ENCODE peak calls at places on chromosomes 13 and 19, in five cellular contexts. F is stomach, L is body of pancreas, U is tibial nerve, M is Peyer's patch. Q is an unnamed sample. For H3K9me3, the result is how much of the 10 kb centered on the place peaks cover.

GRCh38 chr19:8089664-8090601 is 37.4 kb downstream of the CCL25 start:
- DNase-seq in F (no peak), L (no peak), U (no peak), M (no peak), Q (no peak)

GRCh38 chr13:103883152-103883551 is 816.9 kb upstream of the SLC10A2 start:
- DNase-seq in F (peak), L (peak), U (peak), M (peak), Q (peak)

GRCh38 chr19:40907968-40908735 is 26.1 kb upstream of the CYP2A7 start:
- DNase-seq in F (no peak), L (peak), U (no peak), M (no peak), Q (peak)

GRCh38 chr13:44300895-44301638 is 72.6 kb upstream of the SERP2 start:
- DNase-seq in F (peak), L (peak), U (no peak), M (no peak), Q (peak)

GRCh38 chr13:73765651-73766384 is 368.4 kb downstream of the KLF12 start:
- DNase-seq in F (peak), L (peak), U (peak), M (peak), Q (peak)

GRCh38 chr19:51552608-51552995 is 18.5 kb upstream of the ZNF175 start:
- DNase-seq in F (no peak), L (no peak), U (no peak), M (no peak), Q (no peak)

GRCh38 chr13:28716511-28716910 is 2.3 kb downstream of the SLC46A3 start:
- DNase-seq in F (no peak), L (peak), U (no peak), M (peak), Q (peak)

GRCh38 chr19:34145741-34146202 is 26.5 kb upstream of the LSM14A start:
- DNase-seq in F (peak), L (peak), U (peak), M (peak), Q (peak)

GRCh38 chr19:33492951-33493350 is 28.6 kb downstream of the PEPD start:
- DNase-seq in F (no peak), L (no peak), U (no peak), M (no peak), Q (no peak)

DNA sequence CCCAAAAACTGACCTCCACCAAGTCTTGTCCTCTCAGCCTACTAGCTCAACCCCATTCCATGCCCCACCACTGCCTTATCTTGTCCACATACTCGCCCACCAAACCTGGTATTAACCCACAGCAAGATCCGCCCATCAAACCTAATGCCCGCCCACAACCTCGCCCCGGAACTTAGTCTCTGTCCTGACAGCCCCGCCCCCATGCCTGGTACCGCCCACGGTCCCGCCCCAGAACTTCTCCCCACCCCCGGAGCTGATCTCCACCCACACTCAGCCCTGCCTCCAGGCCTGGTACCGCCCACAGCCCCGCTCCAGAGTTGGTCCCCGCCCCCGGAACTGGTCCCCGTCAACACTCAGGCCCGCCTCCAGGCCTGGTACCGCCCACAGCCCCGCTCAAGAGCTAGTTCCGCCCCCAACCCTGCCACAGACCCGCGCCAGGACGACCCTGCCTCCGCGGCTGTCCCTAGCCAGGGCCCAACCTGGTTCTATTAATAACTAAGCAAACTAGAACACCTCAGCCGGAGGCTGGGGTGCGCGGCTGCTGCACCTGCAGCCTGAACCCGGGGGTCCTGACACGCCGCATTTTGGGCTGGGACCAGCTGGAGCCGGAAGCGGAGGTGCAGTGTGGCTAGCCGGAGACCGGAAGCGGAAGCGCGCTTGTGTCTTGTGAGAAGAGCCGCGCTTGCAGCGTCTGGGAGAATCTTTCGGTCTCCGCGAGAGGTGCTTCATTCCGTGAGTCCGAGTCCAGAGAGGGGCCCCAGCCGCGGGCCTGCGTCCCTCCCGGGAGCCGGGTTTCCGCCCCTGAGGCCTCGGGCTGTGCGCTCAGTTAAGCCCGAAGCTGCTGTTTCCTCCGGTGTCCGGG is at the start of gene ZNF557:
- DNase-seq in F (peak), L (peak), U (peak), M (peak), Q (peak)
- TF ChIP-seq POLR2A in F (no peak), L (peak), U (peak), M (peak), Q (peak)

GRCh38 chr19:10567696-10568443 is 909 bp downstream of the CDKN2D start:
- DNase-seq in F (no peak), L (no peak), U (no peak), M (no peak), Q (no peak)

GRCh38 chr19:10566658-10567410 is 1.0 kb upstream of the KRI1 start:
- DNase-seq in F (no peak), L (peak), U (no peak), M (peak), Q (peak)

GRCh38 chr19:10565567-10566407 is at the start of gene KRI1:
- DNase-seq in F (peak), L (peak), U (peak), M (peak), Q (peak)

GRCh38 chr19:10565028-10565566 is 713 bp downstream of the KRI1 start:
- DNase-seq in F (peak), L (peak), U (peak), M (peak), Q (no peak)

DNA sequence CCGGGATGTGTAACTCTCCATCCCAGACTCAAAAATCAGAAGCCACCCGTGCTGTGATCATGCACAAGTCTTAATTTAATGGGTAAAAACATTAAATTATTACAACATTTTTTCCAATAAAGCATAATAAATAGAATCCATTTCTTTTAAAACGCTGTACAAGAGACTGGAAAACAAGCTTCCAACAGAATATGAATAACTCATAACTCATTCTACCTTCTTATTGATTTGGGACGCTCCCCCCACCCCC is 523 bp upstream of the KRI1 start:
- DNase-seq in F (no peak), L (no peak), U (no peak), M (no peak), Q (no peak)
- H3K27ac ChIP-seq in F (peak), L (peak), U (peak), M (peak), Q (peak)

GRCh38 chr13:19062801-19063200 is 118.8 kb downstream of the TUBA3C start:
- DNase-seq in F (no peak), L (no peak), U (no peak), M (no peak), Q (no peak)
- H3K9me3 ChIP-seq in F (half or more), L (under half), U (under half), M (under half), Q (under half)

DNA sequence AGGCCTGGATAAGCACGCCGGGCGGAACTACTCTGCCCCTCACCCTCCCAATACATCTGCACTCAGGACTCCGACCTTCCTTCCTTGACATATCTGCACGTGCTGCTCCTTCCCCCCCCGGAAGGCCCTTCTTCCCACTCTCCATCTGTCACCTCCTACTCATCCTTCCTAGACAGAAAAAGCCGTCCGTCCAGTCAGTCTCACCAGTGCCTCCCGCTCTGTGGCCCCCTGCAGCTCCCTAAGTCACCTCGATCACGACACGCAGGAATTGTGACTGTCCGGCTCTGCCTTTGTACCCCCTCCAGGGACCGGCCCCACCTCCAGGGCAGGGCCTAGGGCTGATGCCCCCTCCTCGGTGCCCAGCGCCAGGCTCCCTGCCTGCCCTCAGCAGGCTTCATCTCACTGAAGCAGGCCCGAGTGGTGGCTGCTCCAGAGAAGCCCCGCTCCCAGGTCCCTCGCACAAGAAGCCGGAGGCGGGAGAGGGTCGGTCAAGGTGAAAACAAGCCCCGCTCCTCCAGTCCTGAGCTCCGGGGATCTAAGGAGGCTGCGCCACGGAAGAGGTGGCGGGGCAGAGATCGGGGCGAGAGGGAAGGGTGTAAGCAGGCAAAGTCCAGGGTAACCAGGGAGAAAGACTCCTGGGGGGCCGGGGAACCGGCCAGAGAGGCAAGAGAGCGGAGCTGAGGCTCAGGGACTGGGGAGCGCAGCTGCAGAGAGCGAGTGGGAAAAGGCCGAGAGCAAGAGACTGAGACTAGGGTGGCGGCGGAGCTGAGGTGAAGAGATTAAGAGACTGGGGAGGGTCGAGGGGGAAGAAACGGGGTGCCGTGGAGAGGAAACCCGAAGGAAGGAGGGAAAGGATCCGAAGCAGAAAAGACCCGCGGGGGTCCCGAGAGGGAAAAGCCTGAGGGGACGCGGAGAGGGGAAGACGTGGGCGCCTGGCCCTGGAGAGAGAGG is 1.1 kb downstream of the PPP6R1 start:
- DNase-seq in F (no peak), L (no peak), U (no peak), M (no peak), Q (peak)
- TF ChIP-seq POLR2A in F (no peak), L (no peak), U (no peak), M (peak), Q (no peak)

GRCh38 chr13:109900320-109900719 is 113.9 kb upstream of the IRS2 start:
- DNase-seq in F (no peak), L (no peak), U (no peak), M (no peak), Q (peak)

GRCh38 chr13:109910131-109910530 is 123.7 kb upstream of the IRS2 start:
- DNase-seq in F (no peak), L (no peak), U (no peak), M (no peak), Q (no peak)

GRCh38 chr13:109900723-109901122 is 114.3 kb upstream of the IRS2 start:
- DNase-seq in F (no peak), L (no peak), U (no peak), M (no peak), Q (no peak)

GRCh38 chr13:109899748-109900147 is 113.4 kb upstream of the IRS2 start:
- DNase-seq in F (no peak), L (no peak), U (no peak), M (no peak), Q (no peak)

GRCh38 chr13:109904218-109904617 is 117.8 kb upstream of the IRS2 start:
- DNase-seq in F (no peak), L (no peak), U (no peak), M (no peak), Q (no peak)
- H3K27ac ChIP-seq in F (no peak), L (no peak), U (no peak), M (no peak), Q (no peak)

GRCh38 chr13:63010072-63010658 is 1594.5 kb upstream of the PCDH20 start:
- DNase-seq in F (no peak), L (no peak), U (no peak), M (no peak), Q (no peak)

DNA sequence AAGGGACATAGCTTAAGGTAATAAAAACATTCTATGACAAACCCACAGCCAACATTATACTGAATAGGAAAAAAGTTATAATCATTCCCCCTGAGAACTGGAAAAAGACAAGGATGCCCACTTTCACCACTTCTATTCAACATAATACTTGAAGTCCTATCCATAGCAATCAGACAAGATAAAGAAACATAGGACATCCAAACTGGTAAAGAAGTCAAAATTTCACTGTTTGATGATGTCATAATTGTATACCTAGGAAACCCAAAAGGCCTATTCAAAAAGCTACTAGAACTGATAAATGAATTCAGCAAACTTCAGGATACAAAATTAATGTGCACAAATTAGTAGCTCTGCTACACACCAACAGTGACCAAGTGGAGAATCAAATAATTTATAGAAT is 1590.0 kb upstream of the PCDH20 start:
- DNase-seq in F (no peak), L (no peak), U (no peak), M (no peak), Q (no peak)
- H3K9me3 ChIP-seq in F (under half), L (under half), U (under half), M (under half), Q (under half)

DNA sequence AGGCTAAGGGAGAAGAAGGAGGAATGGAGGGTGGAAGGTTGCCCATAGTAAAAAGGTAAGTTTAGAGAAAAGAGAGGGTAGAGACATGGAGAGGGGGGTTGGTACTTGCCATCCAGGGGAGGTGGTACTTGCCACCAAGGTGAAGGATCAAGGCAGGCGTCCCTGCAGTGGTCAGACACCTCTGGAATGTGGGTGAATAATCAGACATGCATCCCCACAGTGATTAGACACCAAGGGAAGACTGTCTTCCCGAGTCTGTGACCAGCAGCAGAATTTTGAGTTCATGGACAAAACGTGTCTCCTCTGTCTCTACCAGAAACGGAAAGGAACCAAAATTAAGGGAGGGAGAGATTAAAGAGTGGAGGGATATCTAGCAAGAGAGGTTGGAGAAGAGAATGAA is 27.1 kb upstream of the IGFL1 start:
- DNase-seq in F (no peak), L (no peak), U (no peak), M (no peak), Q (no peak)
- TF ChIP-seq POLR2A in F (no peak), L (no peak), U (no peak), M (no peak), Q (no peak)

GRCh38 chr19:1399745-1400144 is 1.6 kb downstream of the GAMT start:
- DNase-seq in F (no peak), L (no peak), U (no peak), M (no peak), Q (no peak)
- H3K27ac ChIP-seq in F (no peak), L (peak), U (no peak), M (no peak), Q (no peak)

DNA sequence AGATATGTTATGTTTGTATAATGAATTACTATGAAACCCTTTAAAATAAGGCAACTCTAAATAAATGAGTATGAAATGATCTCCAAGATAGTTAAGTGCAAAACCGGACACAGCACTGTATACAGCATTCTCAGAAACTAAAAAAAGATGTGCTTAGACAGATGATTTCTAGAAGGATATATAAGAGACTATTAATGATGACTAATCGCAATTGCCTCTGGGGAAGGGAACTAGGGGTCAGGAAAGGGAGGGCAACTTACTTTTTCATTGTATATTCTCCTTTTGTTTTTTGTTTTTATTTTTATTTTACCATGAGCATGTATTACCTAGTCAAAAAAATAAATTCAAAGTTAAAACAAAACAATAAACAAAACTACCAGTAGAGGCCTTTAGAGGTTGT is 12.8 kb downstream of the PEG3 start:
- DNase-seq in F (no peak), L (no peak), U (no peak), M (no peak), Q (no peak)
- H3K9me3 ChIP-seq in F (under half), L (under half), U (under half), M (under half), Q (under half)

Q was measured in adrenal gland.